ENCODE peak calls at places on chromosomes 3 and 15, in five cellular contexts. W is fibroblast of the aortic adventitia, U is body of pancreas, J is neuronal stem cell, E is skeletal muscle cell. L is an unnamed sample.

GRCh38 chr3:191356586-191357439 is 26.5 kb upstream of the UTS2B start:
- DNase-seq in W (peak), U (no peak), J (no peak), E (peak), L (peak)

GRCh38 chr15:91022075-91022831 is at the start of gene VPS33B:
- DNase-seq in W (peak), U (peak), J (peak), E (peak), L (peak)

GRCh38 chr3:70811880-70812279 is 499.4 kb upstream of the MDFIC2 start:
- DNase-seq in W (peak), U (peak), J (no peak), E (peak), L (peak)

GRCh38 chr15:65598468-65598867 is 12.5 kb downstream of the INTS14 start:
- DNase-seq in W (no peak), U (no peak), J (no peak), E (no peak), L (no peak)

GRCh38 chr3:157667493-157667892 is 164.3 kb upstream of the VEPH1 start:
- DNase-seq in W (no peak), U (no peak), J (no peak), E (no peak), L (no peak)

GRCh38 chr3:102715030-102715697 is 280.3 kb downstream of the ZPLD1 start:
- DNase-seq in W (no peak), U (no peak), J (no peak), E (no peak), L (no peak)

GRCh38 chr3:126134219-126134975 is 46.0 kb downstream of the ALDH1L1 start:
- DNase-seq in W (peak), U (peak), J (peak), E (peak), L (no peak)

GRCh38 chr3:176584413-176585176 is 612.7 kb downstream of the TBL1XR1 start:
- DNase-seq in W (peak), U (no peak), J (no peak), E (peak), L (no peak)

GRCh38 chr3:73813291-73813977 is 188.7 kb upstream of the PDZRN3 start:
- DNase-seq in W (peak), U (peak), J (no peak), E (peak), L (no peak)

GRCh38 chr3:44981220-44981619 is 5.2 kb downstream of the EXOSC7 start:
- DNase-seq in W (peak), U (no peak), J (no peak), E (no peak), L (no peak)

GRCh38 chr3:56248021-56248420 is 220.2 kb downstream of the ERC2 start:
- DNase-seq in W (no peak), U (no peak), J (no peak), E (no peak), L (no peak)

GRCh38 chr3:85721409-85722145 is 762.8 kb downstream of the CADM2 start:
- DNase-seq in W (no peak), U (no peak), J (no peak), E (no peak), L (no peak)

GRCh38 chr3:38554127-38554827 is 58.1 kb downstream of the EXOG start:
- DNase-seq in W (no peak), U (no peak), J (no peak), E (no peak), L (no peak)

GRCh38 chr3:177781686-177782161 is 584.4 kb upstream of the TBL1XR1 start:
- DNase-seq in W (peak), U (peak), J (no peak), E (peak), L (no peak)

GRCh38 chr3:169379496-169380121 is 283.9 kb downstream of the MECOM start:
- DNase-seq in W (no peak), U (no peak), J (no peak), E (no peak), L (no peak)

GRCh38 chr15:78307977-78308376 is 8.6 kb upstream of the SKIC8 start:
- DNase-seq in W (no peak), U (no peak), J (no peak), E (no peak), L (no peak)

DNA sequence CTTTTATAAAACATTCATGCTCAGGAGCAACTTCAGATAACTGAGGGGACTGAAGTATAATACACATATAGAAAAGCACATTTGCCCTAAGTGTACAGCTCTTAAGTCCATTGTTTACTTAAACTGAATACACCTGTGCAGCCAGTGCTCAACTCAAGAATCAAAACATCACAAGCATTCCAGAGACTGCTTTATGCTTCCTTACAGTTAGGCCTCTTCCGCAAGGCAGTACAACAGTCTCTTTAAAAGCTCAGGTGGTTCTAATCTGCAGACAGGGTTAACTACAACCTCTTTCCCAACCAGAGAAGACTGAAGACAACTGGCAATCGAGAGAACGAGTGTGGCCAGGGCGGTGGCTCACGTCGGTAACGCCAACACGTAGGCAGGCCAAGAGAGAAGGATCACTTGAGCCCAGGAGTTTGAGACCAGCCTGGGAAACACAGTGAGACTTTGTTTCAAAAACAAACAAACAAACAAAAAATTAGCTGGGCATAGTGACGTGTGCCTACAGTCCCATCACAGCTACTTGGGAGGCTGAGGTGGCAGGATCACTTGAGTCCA is 16.9 kb downstream of the MCCC1 start:
- DNase-seq in W (no peak), U (no peak), J (no peak), E (no peak), L (no peak)
- H3K4me3 ChIP-seq in W (no peak), U (no peak), J (no peak), E (no peak), L (no peak)

GRCh38 chr3:195875482-195876236 is 32.7 kb downstream of the TNK2 start:
- DNase-seq in W (no peak), U (no peak), J (no peak), E (no peak), L (no peak)
- H3K4me3 ChIP-seq in W (no peak), U (no peak), J (no peak), E (no peak), L (no peak)

GRCh38 chr15:85618956-85619491 is 175.7 kb downstream of the KLHL25 start:
- DNase-seq in W (peak), U (peak), J (peak), E (peak), L (peak)

GRCh38 chr15:85623648-85624047 is 171.1 kb downstream of the KLHL25 start:
- DNase-seq in W (peak), U (no peak), J (no peak), E (no peak), L (no peak)

GRCh38 chr15:85622432-85622831 is 172.3 kb downstream of the KLHL25 start:
- DNase-seq in W (peak), U (no peak), J (no peak), E (no peak), L (no peak)

GRCh38 chr15:85620321-85621044 is 174.2 kb downstream of the KLHL25 start:
- DNase-seq in W (peak), U (no peak), J (no peak), E (no peak), L (no peak)

DNA sequence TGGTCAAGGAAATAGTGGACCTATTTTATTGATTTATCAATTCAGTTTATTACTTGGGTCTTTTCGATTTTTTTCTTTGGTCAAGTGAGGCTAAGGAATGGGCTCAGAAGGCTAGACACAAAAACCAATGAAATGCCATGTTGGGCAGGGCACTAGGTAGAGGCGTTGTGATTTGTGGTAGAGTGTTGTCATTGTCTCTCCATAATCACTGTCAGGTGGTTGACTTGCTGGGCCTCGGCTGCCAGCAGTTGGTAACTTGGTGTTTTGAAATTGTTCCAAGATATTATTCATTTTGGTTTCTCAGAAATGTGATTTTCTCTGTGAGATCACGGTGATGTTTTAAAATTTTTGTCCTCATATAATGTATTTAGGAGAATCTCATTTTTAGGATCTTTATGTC is 173.6 kb downstream of the KLHL25 start:
- DNase-seq in W (peak), U (no peak), J (no peak), E (no peak), L (no peak)
- H3K4me3 ChIP-seq in W (peak), U (no peak), J (no peak), E (peak), L (no peak)

DNA sequence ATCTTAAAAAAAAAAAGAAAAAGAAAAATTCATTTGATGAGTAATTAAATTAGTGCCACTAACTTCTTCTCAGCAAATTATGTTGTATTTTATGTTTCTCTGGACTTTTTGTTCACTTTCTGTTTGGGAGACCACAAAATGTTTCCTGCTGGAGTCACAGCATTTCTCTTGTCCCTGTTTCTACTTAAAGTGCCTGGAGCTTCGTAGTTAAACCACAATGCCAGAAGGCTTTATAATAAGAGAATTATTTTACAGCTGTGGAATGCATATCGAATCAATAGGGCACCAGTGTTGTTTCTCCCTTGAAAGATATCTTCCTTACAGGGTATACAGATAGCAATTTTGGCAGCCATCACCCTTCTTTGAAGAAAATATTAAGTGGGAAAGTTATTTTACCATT is 3.2 kb downstream of the DTWD1 start:
- DNase-seq in W (peak), U (no peak), J (no peak), E (no peak), L (no peak)
- H3K4me3 ChIP-seq in W (no peak), U (no peak), J (no peak), E (no peak), L (no peak)

GRCh38 chr15:72319360-72319984 is 485 bp downstream of the CELF6 start:
- DNase-seq in W (peak), U (peak), J (peak), E (no peak), L (peak)
- H3K4me3 ChIP-seq in W (peak), U (peak), J (peak), E (peak), L (peak)

DNA sequence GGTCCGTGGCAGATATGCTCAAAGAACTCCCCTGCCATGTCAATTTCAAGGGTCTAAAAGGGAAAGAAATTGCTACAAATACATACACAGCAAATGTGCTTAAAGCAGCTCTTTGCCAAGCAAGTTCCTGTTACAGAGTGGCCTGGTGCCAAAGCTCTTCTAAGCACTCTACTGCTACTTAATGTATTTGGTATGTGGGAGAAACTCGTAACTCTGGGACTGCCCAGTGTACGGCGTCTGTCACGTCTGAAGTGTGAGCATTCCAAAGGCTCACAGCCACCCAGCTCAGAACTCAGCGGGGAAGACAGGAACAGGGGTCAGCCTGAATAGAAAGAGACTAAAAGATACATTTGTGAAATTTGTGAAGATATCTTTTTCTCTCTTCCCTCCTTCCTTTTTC is 54.6 kb downstream of the RBMS3 start:
- DNase-seq in W (peak), U (peak), J (peak), E (peak), L (peak)
- H3K4me3 ChIP-seq in W (peak), U (no peak), J (no peak), E (peak), L (no peak)

GRCh38 chr3:46372492-46373359 is 2.0 kb downstream of the CCR5 start:
- DNase-seq in W (peak), U (no peak), J (no peak), E (no peak), L (no peak)

GRCh38 chr3:46369675-46370132 is 1.0 kb upstream of the CCR5 start:
- DNase-seq in W (no peak), U (no peak), J (no peak), E (no peak), L (no peak)

GRCh38 chr3:46370784-46371183 is at the start of gene CCR5:
- DNase-seq in W (peak), U (no peak), J (no peak), E (no peak), L (no peak)

GRCh38 chr3:46374755-46375154 is 4.0 kb downstream of the CCR5 start:
- DNase-seq in W (no peak), U (no peak), J (no peak), E (no peak), L (no peak)

DNA sequence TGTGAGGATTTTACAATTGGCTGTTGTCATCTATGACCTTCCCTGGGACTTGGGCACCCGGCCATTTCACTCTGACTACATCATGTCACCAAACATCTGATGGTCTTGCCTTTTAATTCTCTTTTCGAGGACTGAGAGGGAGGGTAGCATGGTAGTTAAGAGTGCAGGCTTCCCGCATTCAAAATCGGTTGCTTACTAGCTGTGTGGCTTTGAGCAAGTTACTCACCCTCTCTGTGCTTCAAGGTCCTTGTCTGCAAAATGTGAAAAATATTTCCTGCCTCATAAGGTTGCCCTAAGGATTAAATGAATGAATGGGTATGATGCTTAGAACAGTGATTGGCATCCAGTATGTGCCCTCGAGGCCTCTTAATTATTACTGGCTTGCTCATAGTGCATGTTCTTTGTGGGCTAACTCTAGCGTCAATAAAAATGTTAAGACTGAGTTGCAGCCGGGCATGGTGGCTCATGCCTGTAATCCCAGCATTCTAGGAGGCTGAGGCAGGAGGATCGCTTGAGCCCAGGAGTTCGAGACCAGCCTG is 1.1 kb downstream of the CCR5 start:
- DNase-seq in W (no peak), U (no peak), J (no peak), E (no peak), L (no peak)
- H3K4me3 ChIP-seq in W (no peak), U (no peak), J (no peak), E (no peak), L (no peak)

DNA sequence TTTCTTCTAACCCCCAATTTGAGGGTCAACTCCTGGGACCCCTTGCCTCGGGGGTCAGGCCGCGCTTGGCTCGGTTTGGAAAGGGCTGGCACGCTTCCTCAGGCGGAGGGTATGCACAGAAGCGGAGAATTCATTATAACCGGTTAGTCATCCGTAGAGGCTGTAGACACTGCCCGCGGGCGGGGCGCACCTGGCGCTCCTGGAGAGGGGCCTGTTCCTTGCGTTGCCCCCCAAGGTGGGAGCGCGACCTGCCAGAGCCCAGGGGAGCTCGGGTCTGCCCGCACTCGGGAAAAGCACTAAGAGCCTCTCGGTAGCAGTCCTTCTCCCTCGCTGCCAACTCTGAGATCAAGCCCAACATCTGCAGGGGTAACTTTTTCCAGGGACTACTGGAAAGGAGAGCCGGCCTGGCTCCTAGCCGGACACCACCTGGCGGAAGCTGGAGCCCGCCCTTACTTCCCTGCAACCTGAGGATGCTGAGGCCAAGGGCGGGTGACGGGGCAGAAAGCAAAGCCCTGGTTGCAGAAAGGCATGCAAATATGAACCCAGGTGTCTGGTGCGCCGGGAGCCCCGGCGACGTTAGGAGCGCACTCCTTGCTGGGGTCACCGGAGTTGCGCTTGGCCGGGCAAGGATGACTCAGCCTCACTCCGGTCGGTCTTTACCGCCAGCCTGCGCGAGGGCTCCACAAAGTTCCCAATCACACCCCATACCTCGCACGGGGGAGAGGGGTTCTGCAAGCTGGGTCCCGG is 1.5 kb upstream of the CACNA2D3 start:
- DNase-seq in W (no peak), U (peak), J (no peak), E (no peak), L (peak)
- H3K4me3 ChIP-seq in W (no peak), U (no peak), J (no peak), E (no peak), L (peak)